ENCODE peak calls at places on chromosomes 11 and 22, in four cellular contexts. L is SK-N-SH, A is GM12878, B is K562. K is an unnamed sample.

GRCh38 chr22:19376247-19376646 is 55.3 kb downstream of the HIRA start:
- DNase-seq in L (no peak), A (no peak), B (no peak), K (no peak)

GRCh38 chr11:74347381-74347780 is 35.9 kb upstream of the P4HA3 start:
- DNase-seq in B (no peak), A (no peak), L (no peak), K (peak)

GRCh38 chr11:27210509-27210908 is 152.5 kb downstream of the CCDC34 start:
- DNase-seq in B (no peak), A (no peak), L (no peak), K (no peak)

GRCh38 chr11:26286472-26287066 is 45.4 kb upstream of the ANO3 start:
- DNase-seq in L (peak), B (no peak), A (no peak), K (peak)

GRCh38 chr22:22702159-22702873 is 57.9 kb downstream of the GGTLC2 start:
- DNase-seq in A (no peak), L (no peak), B (no peak), K (no peak)

GRCh38 chr11:44744160-44744559 is 17.4 kb downstream of the TSPAN18 start:
- DNase-seq in A (no peak), B (no peak), L (peak), K (no peak)

GRCh38 chr11:82906236-82906635 is 4.7 kb downstream of the DDIAS start:
- DNase-seq in L (no peak), A (no peak), B (no peak), K (peak)

GRCh38 chr22:22037229-22037628 is 54.6 kb upstream of the TOP3B start:
- DNase-seq in L (no peak), A (no peak), B (no peak), K (no peak)

GRCh38 chr11:69157156-69157821 is 1.6 kb downstream of the SMIM38 start:
- DNase-seq in L (peak), A (no peak), B (peak), K (peak)

GRCh38 chr11:63683133-63683991 is 2.1 kb downstream of the RTN3 start:
- DNase-seq in L (no peak), B (no peak), A (no peak), K (no peak)

GRCh38 chr11:118304227-118304808 is at the start of gene CD3E:
- DNase-seq in A (no peak), L (no peak), B (no peak), K (no peak)

GRCh38 chr22:40524392-40525249 is 111.9 kb downstream of the MRTFA start:
- DNase-seq in L (no peak), A (no peak), B (peak), K (peak)

GRCh38 chr22:19890502-19891349 is 36.1 kb upstream of the GNB1L start:
- DNase-seq in A (no peak), B (no peak), L (peak), K (no peak)

GRCh38 chr22:27175444-27175843 is 518.1 kb downstream of the MIAT start:
- DNase-seq in L (no peak), B (no peak), A (no peak), K (no peak)

GRCh38 chr11:8722156-8722555 is 39.6 kb downstream of the RPL27A start:
- DNase-seq in L (no peak), A (no peak), B (peak), K (peak)

GRCh38 chr11:33406241-33406640 is 149.1 kb downstream of the HIPK3 start:
- DNase-seq in B (no peak), L (no peak), A (no peak), K (no peak)

GRCh38 chr11:68545796-68546195 is 85.2 kb downstream of the PPP6R3 start:
- DNase-seq in L (no peak), A (no peak), B (no peak), K (no peak)

GRCh38 chr11:44823920-44824704 is 97.3 kb downstream of the TSPAN18 start:
- DNase-seq in B (no peak), A (no peak), L (no peak), K (peak)

GRCh38 chr22:24834845-24835570 is 29.0 kb downstream of the SGSM1 start:
- DNase-seq in B (no peak), A (no peak), L (peak), K (peak)

GRCh38 chr11:108316061-108316460 is 93.2 kb downstream of the ATM start:
- DNase-seq in A (no peak), B (no peak), L (no peak), K (no peak)

GRCh38 chr11:108324587-108324986 is 101.7 kb downstream of the ATM start:
- DNase-seq in B (no peak), A (no peak), L (no peak), K (no peak)

GRCh38 chr11:108322666-108323065 is 99.8 kb downstream of the ATM start:
- DNase-seq in L (no peak), A (no peak), B (no peak), K (no peak)

GRCh38 chr11:108319541-108320145 is 96.8 kb downstream of the ATM start:
- DNase-seq in L (no peak), B (no peak), A (no peak), K (no peak)
- H3K4me2 ChIP-seq in L (peak), B (no peak), A (no peak), K (no peak)

DNA sequence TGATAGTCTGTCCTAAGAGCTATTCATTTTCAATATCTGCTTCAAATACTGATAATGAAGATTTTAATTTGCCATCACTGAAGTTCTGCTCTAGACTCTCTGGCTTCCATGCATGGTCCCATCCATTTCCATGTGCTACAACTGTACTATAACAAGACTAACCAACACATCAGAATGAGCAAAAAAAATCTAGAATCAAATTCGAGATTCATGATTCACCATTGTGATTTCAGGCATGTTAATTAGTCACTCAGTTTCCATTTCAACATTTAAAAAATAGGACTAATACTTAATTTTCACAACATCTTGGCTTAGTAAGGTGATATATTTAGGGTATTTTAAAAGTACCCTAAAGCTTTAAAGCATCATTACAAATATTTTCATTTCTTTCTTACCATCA is 22.8 kb downstream of the PICALM start:
- DNase-seq in L (no peak), A (no peak), B (no peak), K (no peak)
- TF ChIP-seq NFIC in L (no peak), A (no peak), B (no peak), K (no peak)

GRCh38 chr22:17777005-17777716 is 2.9 kb upstream of the BID start:
- DNase-seq in L (no peak), A (peak), B (peak), K (peak)

GRCh38 chr22:17774928-17775675 is 833 bp upstream of the BID start:
- DNase-seq in A (no peak), B (no peak), L (no peak), K (no peak)

GRCh38 chr22:17774206-17774927 is at the start of gene BID:
- DNase-seq in A (no peak), B (peak), L (peak), K (no peak)

GRCh38 chr22:17777717-17778044 is 3.4 kb upstream of the BID start:
- DNase-seq in L (no peak), B (no peak), A (no peak), K (no peak)

DNA sequence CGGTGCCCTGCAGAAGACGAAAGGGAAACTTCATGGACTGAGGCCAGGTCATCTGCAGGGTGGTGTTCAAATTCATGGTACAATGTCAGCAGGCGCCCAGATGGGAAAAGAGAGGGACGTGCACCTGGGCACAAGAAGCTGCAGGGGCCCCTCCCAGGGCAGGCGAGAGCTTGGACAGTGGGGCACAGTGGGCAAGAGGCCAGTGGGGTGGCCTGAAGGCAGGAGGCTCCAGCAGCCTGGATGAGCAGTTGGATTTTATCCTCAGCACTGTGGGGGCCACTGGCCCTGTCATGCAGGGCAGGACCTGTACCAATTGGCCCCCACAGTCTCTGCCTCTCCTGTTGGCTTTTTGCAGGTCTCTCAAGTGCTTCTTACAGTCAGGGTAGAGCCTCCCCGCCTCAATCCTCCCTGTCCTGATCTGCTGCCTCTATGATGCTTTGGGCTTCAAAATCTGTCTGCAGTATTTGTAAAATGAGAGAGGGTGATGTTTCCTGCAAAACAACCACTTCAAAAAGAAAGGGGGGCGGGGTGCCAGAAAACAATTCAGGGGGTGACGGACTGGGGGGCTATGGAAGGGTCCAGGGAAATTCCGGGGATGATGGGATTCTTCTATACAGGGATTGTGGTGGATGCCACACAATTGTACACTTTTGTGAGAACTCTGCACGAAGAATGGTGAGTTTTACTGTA is 1.7 kb upstream of the BID start:
- DNase-seq in B (no peak), L (no peak), A (no peak), K (no peak)
- H3K4me2 ChIP-seq in B (no peak), L (no peak), A (no peak), K (peak)

GRCh38 chr22:32327066-32327465 is 30.6 kb upstream of the RFPL3 start:
- DNase-seq in L (no peak), B (no peak), A (no peak), K (no peak)
- TF ChIP-seq NFIC in L (no peak), B (no peak), A (no peak), K (no peak)

GRCh38 chr11:1832181-1832988 is 2.4 kb upstream of the SYT8 start:
- DNase-seq in A (no peak), B (peak), L (peak), K (no peak)
- H3K4me2 ChIP-seq in A (no peak), B (no peak), L (no peak), K (peak)

GRCh38 chr11:100851584-100852152 is 164.6 kb downstream of the ARHGAP42 start:
- DNase-seq in A (no peak), L (no peak), B (no peak), K (no peak)

GRCh38 chr11:100851129-100851528 is 164.0 kb downstream of the ARHGAP42 start:
- DNase-seq in A (no peak), L (no peak), B (no peak), K (no peak)

GRCh38 chr11:100860318-100860896 is 173.3 kb downstream of the ARHGAP42 start:
- DNase-seq in B (no peak), A (no peak), L (no peak), K (no peak)

GRCh38 chr11:100857236-100858005 is 170.3 kb downstream of the ARHGAP42 start:
- DNase-seq in A (no peak), B (no peak), L (no peak), K (no peak)

DNA sequence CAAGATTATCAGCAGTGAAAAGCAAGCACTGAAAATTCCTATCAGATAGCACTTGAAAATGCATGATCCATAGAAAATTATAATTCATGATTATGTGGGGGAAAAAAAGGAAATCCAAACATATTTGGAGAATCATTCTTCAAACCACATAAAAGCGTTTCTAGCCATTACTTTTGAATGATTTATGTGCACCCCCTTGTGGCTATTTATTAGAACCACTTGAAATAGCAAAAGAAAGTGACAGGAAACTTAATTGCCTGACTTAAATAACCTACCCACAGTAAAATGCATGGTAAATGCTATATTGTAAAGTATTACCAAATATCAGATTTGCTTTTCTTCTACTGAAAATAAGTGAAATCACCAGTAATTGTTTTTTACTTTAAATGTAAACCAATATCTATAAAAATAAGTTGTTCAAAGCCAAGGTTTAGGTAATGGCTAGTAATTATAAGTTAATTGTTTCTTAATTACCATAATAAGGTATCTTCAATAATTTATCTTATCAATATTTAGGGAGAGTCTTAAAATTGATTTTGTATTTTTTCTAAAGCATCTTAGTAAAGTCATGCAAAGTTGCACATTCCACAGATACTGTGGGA is 168.5 kb downstream of the ARHGAP42 start:
- DNase-seq in L (peak), A (no peak), B (peak), K (peak)
- TF ChIP-seq NFIC in L (no peak), A (no peak), B (no peak), K (no peak)

GRCh38 chr11:76639621-76640020 is 30.9 kb downstream of the LRRC32 start:
- DNase-seq in B (no peak), A (no peak), L (no peak), K (no peak)
- H3K4me2 ChIP-seq in B (no peak), A (no peak), L (no peak), K (no peak)

GRCh38 chr11:5608778-5609177 is 12.3 kb downstream of the TRIM6 start:
- DNase-seq in A (no peak), L (no peak), B (no peak), K (no peak)

GRCh38 chr11:5600374-5600851 is 4.0 kb downstream of the TRIM6 start:
- DNase-seq in B (peak), A (peak), L (peak), K (peak)

GRCh38 chr11:5603326-5603725 is 6.9 kb downstream of the TRIM6 start:
- DNase-seq in A (no peak), L (no peak), B (no peak), K (no peak)

GRCh38 chr11:5605849-5606248 is 9.4 kb downstream of the TRIM6 start:
- DNase-seq in L (no peak), B (no peak), A (no peak), K (no peak)

DNA sequence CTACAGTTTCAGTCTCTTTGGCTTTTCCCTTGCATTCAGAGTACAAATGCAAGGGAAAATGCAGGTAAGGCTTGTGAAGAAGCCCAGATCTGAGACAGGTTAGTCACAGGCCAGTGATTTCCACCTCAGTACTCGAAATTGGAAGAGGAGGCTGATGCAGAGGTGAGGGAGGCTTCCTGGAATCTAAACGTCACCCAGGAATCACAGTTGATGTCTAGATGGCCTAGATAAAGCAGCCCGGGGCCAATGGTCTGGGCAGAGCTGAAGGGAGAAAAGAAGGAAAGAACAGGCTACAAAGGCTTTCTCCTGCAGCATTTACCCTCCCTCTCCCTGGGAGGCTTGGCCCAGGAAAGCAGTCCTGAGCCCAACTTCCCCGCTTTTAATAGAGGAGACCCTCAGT is 8.5 kb downstream of the TRIM6 start:
- DNase-seq in A (no peak), B (no peak), L (no peak), K (no peak)
- TF ChIP-seq NFIC in A (no peak), B (no peak), L (no peak), K (no peak)

DNA sequence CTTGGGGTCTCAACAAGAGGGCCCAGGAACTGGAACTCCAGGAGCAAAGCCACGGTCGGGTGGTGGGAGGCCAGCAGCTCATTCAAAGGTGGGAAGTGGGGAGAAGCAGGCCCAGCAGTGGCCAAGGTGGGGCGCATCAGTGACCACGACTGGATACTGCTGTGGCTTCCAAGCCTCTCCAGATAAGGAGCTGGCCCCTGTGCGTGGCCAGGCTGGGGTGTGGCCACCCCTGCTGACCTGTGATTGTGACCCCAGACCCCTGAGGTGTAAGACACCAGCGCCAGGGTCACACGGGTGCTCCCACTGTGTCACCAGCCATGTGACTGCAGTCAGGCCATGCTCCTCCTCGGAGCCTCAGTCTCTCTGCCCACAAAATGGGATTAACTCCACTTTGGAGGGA is 20.3 kb downstream of the A4GALT start:
- DNase-seq in A (no peak), L (no peak), B (no peak), K (no peak)
- H3K4me2 ChIP-seq in A (no peak), L (no peak), B (no peak), K (no peak)

K was measured in HepG2.